ENCODE peak calls at places on chromosome 11, in ten cellular contexts. One of them, this sample, is unnamed.

GRCh38 chr11:33912405-33913361 is 20.8 kb upstream of the LMO2 start:
- DNase-seq in cardiac muscle cell: peak; percentile 84
- DNase-seq in ovary: no peak
- DNase-seq in A549: peak; percentile 41
- DNase-seq in pancreas: no peak
- DNase-seq in right lobe of liver: no peak
- DNase-seq in tibial nerve: no peak
- DNase-seq in mammary epithelial cell: peak; percentile 87
- DNase-seq in IMR-90: peak; percentile 90
- DNase-seq in HCT116: peak; percentile 10
- DNase-seq in this sample: no peak

GRCh38 chr11:69311767-69312385 is 17.9 kb downstream of the MYEOV start:
- DNase-seq in A549: no peak
- DNase-seq in pancreas: no peak
- DNase-seq in ovary: peak; percentile 11
- DNase-seq in cardiac muscle cell: peak; percentile 21
- DNase-seq in mammary epithelial cell: no peak
- DNase-seq in HCT116: no peak
- DNase-seq in right lobe of liver: peak; percentile 45
- DNase-seq in tibial nerve: no peak
- DNase-seq in IMR-90: no peak
- DNase-seq in this sample: no peak

GRCh38 chr11:8839957-8840945 is 70.7 kb upstream of the AKIP1 start:
- DNase-seq in right lobe of liver: no peak
- DNase-seq in pancreas: peak; percentile 62
- DNase-seq in A549: no peak
- DNase-seq in mammary epithelial cell: peak; percentile 81
- DNase-seq in HCT116: no peak
- DNase-seq in cardiac muscle cell: peak; percentile 69
- DNase-seq in tibial nerve: no peak
- DNase-seq in ovary: no peak
- DNase-seq in IMR-90: peak; percentile 74
- DNase-seq in this sample: no peak

GRCh38 chr11:2198621-2199365 is 27.2 kb upstream of the TH start:
- DNase-seq in right lobe of liver: no peak
- DNase-seq in ovary: no peak
- DNase-seq in IMR-90: no peak
- DNase-seq in tibial nerve: no peak
- DNase-seq in A549: no peak
- DNase-seq in pancreas: no peak
- DNase-seq in HCT116: no peak
- DNase-seq in mammary epithelial cell: no peak
- DNase-seq in cardiac muscle cell: no peak
- DNase-seq in this sample: no peak

GRCh38 chr11:127943152-127943551 is 644.2 kb downstream of the ETS1 start:
- DNase-seq in right lobe of liver: no peak
- DNase-seq in HCT116: no peak
- DNase-seq in cardiac muscle cell: no peak
- DNase-seq in pancreas: no peak
- DNase-seq in tibial nerve: no peak
- DNase-seq in IMR-90: no peak
- DNase-seq in A549: no peak
- DNase-seq in mammary epithelial cell: no peak
- DNase-seq in ovary: no peak
- DNase-seq in this sample: no peak

GRCh38 chr11:63937713-63938480 is 905 bp upstream of the NAA40 start:
- DNase-seq in A549: peak; percentile 87
- DNase-seq in pancreas: no peak
- DNase-seq in HCT116: no peak
- DNase-seq in tibial nerve: no peak
- DNase-seq in cardiac muscle cell: no peak
- DNase-seq in ovary: peak; percentile 50
- DNase-seq in mammary epithelial cell: no peak
- DNase-seq in IMR-90: no peak
- DNase-seq in right lobe of liver: no peak
- DNase-seq in this sample: no peak

GRCh38 chr11:98507208-98507607 is 513.5 kb upstream of the CNTN5 start:
- DNase-seq in cardiac muscle cell: no peak
- DNase-seq in mammary epithelial cell: no peak
- DNase-seq in HCT116: no peak
- DNase-seq in pancreas: no peak
- DNase-seq in A549: no peak
- DNase-seq in IMR-90: no peak
- DNase-seq in tibial nerve: no peak
- DNase-seq in ovary: no peak
- DNase-seq in right lobe of liver: no peak
- DNase-seq in this sample: no peak

GRCh38 chr11:46296520-46297448 is 19.3 kb downstream of the CREB3L1 start:
- DNase-seq in mammary epithelial cell: no peak
- DNase-seq in tibial nerve: no peak
- DNase-seq in cardiac muscle cell: peak; percentile 97
- DNase-seq in pancreas: no peak
- DNase-seq in A549: no peak
- DNase-seq in ovary: peak; percentile 89
- DNase-seq in HCT116: no peak
- DNase-seq in right lobe of liver: no peak
- DNase-seq in IMR-90: peak; percentile 98
- DNase-seq in this sample: no peak

GRCh38 chr11:11993814-11994213 is 14.6 kb downstream of the DKK3 start:
- DNase-seq in IMR-90: peak; percentile 86
- DNase-seq in A549: peak; percentile 75
- DNase-seq in HCT116: peak; percentile 53
- DNase-seq in pancreas: no peak
- DNase-seq in cardiac muscle cell: peak; percentile 72
- DNase-seq in ovary: no peak
- DNase-seq in mammary epithelial cell: peak; percentile 86
- DNase-seq in right lobe of liver: no peak
- DNase-seq in tibial nerve: no peak
- DNase-seq in this sample: peak; percentile 89

GRCh38 chr11:45252134-45252856 is 33.8 kb downstream of the SYT13 start:
- DNase-seq in A549: peak; percentile 78
- DNase-seq in pancreas: peak; percentile 84
- DNase-seq in mammary epithelial cell: no peak
- DNase-seq in tibial nerve: no peak
- DNase-seq in cardiac muscle cell: peak; percentile 37
- DNase-seq in ovary: peak; percentile 40
- DNase-seq in IMR-90: peak; percentile 7
- DNase-seq in right lobe of liver: no peak
- DNase-seq in HCT116: peak; percentile 75
- DNase-seq in this sample: no peak

GRCh38 chr11:129018991-129019390 is 76.3 kb upstream of the TP53AIP1 start:
- DNase-seq in tibial nerve: no peak
- DNase-seq in A549: no peak
- DNase-seq in cardiac muscle cell: no peak
- DNase-seq in right lobe of liver: no peak
- DNase-seq in ovary: no peak
- DNase-seq in HCT116: no peak
- DNase-seq in pancreas: no peak
- DNase-seq in IMR-90: no peak
- DNase-seq in mammary epithelial cell: no peak
- DNase-seq in this sample: no peak

GRCh38 chr11:134359646-134360045 is 27.9 kb downstream of the GLB1L2 start:
- DNase-seq in pancreas: peak; percentile 21
- DNase-seq in right lobe of liver: no peak
- DNase-seq in HCT116: no peak
- DNase-seq in tibial nerve: no peak
- DNase-seq in IMR-90: no peak
- DNase-seq in ovary: peak; percentile 7
- DNase-seq in cardiac muscle cell: no peak
- DNase-seq in mammary epithelial cell: no peak
- DNase-seq in A549: no peak
- DNase-seq in this sample: no peak

DNA sequence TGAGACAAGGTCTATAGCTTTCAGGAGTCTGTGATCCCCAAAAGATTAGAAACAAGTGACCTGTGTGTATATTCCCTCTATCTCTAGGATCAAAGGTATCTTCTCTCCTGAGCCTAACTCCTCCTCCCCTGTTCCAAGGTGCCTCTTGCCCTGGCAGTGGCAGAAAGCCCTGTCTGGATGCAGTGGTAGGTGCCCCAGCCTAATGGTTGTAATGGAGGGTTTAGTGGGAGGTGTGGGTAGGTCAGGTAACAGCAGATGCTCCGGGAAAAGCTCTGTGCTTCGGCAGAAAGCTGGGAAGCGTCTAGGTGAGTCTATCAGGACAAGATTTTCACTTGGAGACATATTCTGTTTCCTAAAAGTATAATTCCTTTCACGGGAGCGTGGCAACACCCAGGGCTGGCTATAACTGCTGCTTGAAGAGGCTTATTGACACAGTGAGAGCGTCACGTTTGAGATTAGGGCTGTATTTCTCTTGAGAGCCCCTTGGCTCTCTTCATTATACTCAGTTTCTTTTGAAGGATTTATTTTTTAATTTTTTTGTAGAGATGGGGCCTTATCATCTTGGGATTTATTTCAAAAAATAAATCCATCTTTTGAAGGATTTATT is 49.5 kb downstream of the PRR5L start:
- DNase-seq in tibial nerve: no peak
- DNase-seq in HCT116: no peak
- DNase-seq in right lobe of liver: no peak
- DNase-seq in cardiac muscle cell: no peak
- DNase-seq in ovary: no peak
- DNase-seq in A549: no peak
- DNase-seq in pancreas: no peak
- DNase-seq in IMR-90: no peak
- DNase-seq in mammary epithelial cell: no peak
- DNase-seq in this sample: no peak
- H3K4me3 ChIP-seq in tibial nerve: no peak overlapping the region
- H3K4me3 ChIP-seq in HCT116: no peak overlapping the region
- H3K4me3 ChIP-seq in right lobe of liver: no peak overlapping the region
- H3K4me3 ChIP-seq in cardiac muscle cell: no peak overlapping the region
- H3K4me3 ChIP-seq in ovary: no peak overlapping the region
- H3K4me3 ChIP-seq in A549: no peak overlapping the region
- H3K4me3 ChIP-seq in pancreas: no peak overlapping the region
- H3K4me3 ChIP-seq in IMR-90: no peak overlapping the region
- H3K4me3 ChIP-seq in mammary epithelial cell: no peak overlapping the region
- H3K4me3 ChIP-seq in this sample: no peak overlapping the region

GRCh38 chr11:43737194-43737575 is 56.6 kb downstream of the HSD17B12 start:
- DNase-seq in HCT116: no peak
- DNase-seq in ovary: no peak
- DNase-seq in right lobe of liver: no peak
- DNase-seq in mammary epithelial cell: no peak
- DNase-seq in IMR-90: no peak
- DNase-seq in cardiac muscle cell: no peak
- DNase-seq in tibial nerve: no peak
- DNase-seq in A549: no peak
- DNase-seq in pancreas: no peak
- DNase-seq in this sample: no peak
- H3K27ac ChIP-seq in HCT116: no peak overlapping the region
- H3K27ac ChIP-seq in ovary: no peak overlapping the region
- H3K27ac ChIP-seq in right lobe of liver: no peak overlapping the region
- H3K27ac ChIP-seq in mammary epithelial cell: peak overlapping the region; percentile 38
- H3K27ac ChIP-seq in IMR-90: no peak overlapping the region
- H3K27ac ChIP-seq in cardiac muscle cell: peak overlapping the region; percentile 97
- H3K27ac ChIP-seq in tibial nerve: no peak overlapping the region
- H3K27ac ChIP-seq in A549: no peak overlapping the region
- H3K27ac ChIP-seq in pancreas: no peak overlapping the region
- H3K27ac ChIP-seq in this sample: peak overlapping the region; percentile 64

GRCh38 chr11:451738-452137 is 1.7 kb downstream of the PTDSS2 start:
- DNase-seq in tibial nerve: no peak
- DNase-seq in mammary epithelial cell: no peak
- DNase-seq in ovary: no peak
- DNase-seq in right lobe of liver: no peak
- DNase-seq in pancreas: peak; percentile 56
- DNase-seq in A549: no peak
- DNase-seq in HCT116: no peak
- DNase-seq in IMR-90: no peak
- DNase-seq in cardiac muscle cell: no peak
- DNase-seq in this sample: no peak

GRCh38 chr11:452916-453527 is 2.9 kb downstream of the PTDSS2 start:
- DNase-seq in mammary epithelial cell: no peak
- DNase-seq in cardiac muscle cell: no peak
- DNase-seq in IMR-90: no peak
- DNase-seq in A549: no peak
- DNase-seq in ovary: no peak
- DNase-seq in pancreas: no peak
- DNase-seq in tibial nerve: no peak
- DNase-seq in HCT116: no peak
- DNase-seq in right lobe of liver: no peak
- DNase-seq in this sample: no peak

GRCh38 chr11:453564-453963 is 3.5 kb downstream of the PTDSS2 start:
- DNase-seq in right lobe of liver: no peak
- DNase-seq in mammary epithelial cell: no peak
- DNase-seq in ovary: no peak
- DNase-seq in HCT116: no peak
- DNase-seq in tibial nerve: no peak
- DNase-seq in pancreas: no peak
- DNase-seq in cardiac muscle cell: no peak
- DNase-seq in IMR-90: no peak
- DNase-seq in A549: no peak
- DNase-seq in this sample: no peak

GRCh38 chr11:450809-451451 is 851 bp downstream of the PTDSS2 start:
- DNase-seq in ovary: peak; percentile 64
- DNase-seq in pancreas: peak; percentile 77
- DNase-seq in tibial nerve: peak; percentile 71
- DNase-seq in mammary epithelial cell: peak; percentile 64
- DNase-seq in IMR-90: peak; percentile 66
- DNase-seq in A549: peak; percentile 66
- DNase-seq in cardiac muscle cell: peak; percentile 65
- DNase-seq in right lobe of liver: peak; percentile 77
- DNase-seq in HCT116: peak; percentile 38
- DNase-seq in this sample: peak; percentile 74

DNA sequence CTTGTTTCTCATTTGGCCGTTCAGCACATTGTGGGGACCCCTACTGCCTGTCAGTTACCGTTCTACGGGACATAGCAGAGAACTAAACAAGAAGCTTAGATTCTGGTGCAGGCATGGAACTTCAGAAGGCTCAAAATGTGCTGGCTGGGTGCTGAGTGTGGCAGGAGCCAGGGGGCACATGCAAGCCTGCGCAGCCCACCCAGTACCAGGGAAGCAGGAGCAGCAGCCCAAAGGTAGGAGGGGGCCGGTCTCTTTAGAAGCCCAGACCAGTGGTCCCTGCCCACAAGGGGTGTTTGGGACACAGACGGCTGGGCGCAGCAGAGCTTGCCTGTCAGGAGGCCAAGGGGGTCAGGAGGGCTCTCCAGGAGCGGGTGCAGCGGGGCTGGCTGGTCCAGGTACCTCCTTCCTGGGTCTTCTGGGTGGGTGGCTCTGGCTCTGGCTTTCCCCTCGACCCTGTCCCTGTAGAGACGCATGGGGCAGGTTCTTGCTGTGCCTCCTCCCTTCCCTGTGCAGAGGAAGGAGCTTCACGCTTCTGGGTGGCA is 2.2 kb downstream of the PTDSS2 start:
- DNase-seq in tibial nerve: no peak
- DNase-seq in cardiac muscle cell: no peak
- DNase-seq in HCT116: no peak
- DNase-seq in right lobe of liver: no peak
- DNase-seq in ovary: no peak
- DNase-seq in mammary epithelial cell: no peak
- DNase-seq in A549: no peak
- DNase-seq in IMR-90: no peak
- DNase-seq in pancreas: no peak
- DNase-seq in this sample: no peak
- H3K4me3 ChIP-seq in tibial nerve: no peak overlapping the region
- H3K4me3 ChIP-seq in cardiac muscle cell: no peak overlapping the region
- H3K4me3 ChIP-seq in HCT116: no peak overlapping the region
- H3K4me3 ChIP-seq in right lobe of liver: no peak overlapping the region
- H3K4me3 ChIP-seq in ovary: no peak overlapping the region
- H3K4me3 ChIP-seq in mammary epithelial cell: no peak overlapping the region
- H3K4me3 ChIP-seq in A549: no peak overlapping the region
- H3K4me3 ChIP-seq in IMR-90: no peak overlapping the region
- H3K4me3 ChIP-seq in pancreas: no peak overlapping the region
- H3K4me3 ChIP-seq in this sample: no peak overlapping the region

GRCh38 chr11:19775622-19776021 is 63.0 kb downstream of the NAV2 start:
- DNase-seq in mammary epithelial cell: no peak
- DNase-seq in tibial nerve: no peak
- DNase-seq in HCT116: no peak
- DNase-seq in IMR-90: no peak
- DNase-seq in cardiac muscle cell: no peak
- DNase-seq in A549: no peak
- DNase-seq in pancreas: no peak
- DNase-seq in right lobe of liver: no peak
- DNase-seq in ovary: no peak
- DNase-seq in this sample: no peak
- H3K27ac ChIP-seq in mammary epithelial cell: no peak overlapping the region
- H3K27ac ChIP-seq in tibial nerve: no peak overlapping the region
- H3K27ac ChIP-seq in HCT116: no peak overlapping the region
- H3K27ac ChIP-seq in IMR-90: no peak overlapping the region
- H3K27ac ChIP-seq in cardiac muscle cell: no peak overlapping the region
- H3K27ac ChIP-seq in A549: no peak overlapping the region
- H3K27ac ChIP-seq in pancreas: no peak overlapping the region
- H3K27ac ChIP-seq in right lobe of liver: peak overlapping the region; percentile 47
- H3K27ac ChIP-seq in ovary: no peak overlapping the region
- H3K27ac ChIP-seq in this sample: no peak overlapping the region

This sample was measured in dorsolateral prefrontal cortex.